ENCODE peak calls at places on chromosome 13, in ten cellular contexts. P, R, B, M, Q, N, Y, F, C and J are unnamed samples.

GRCh38 chr13:68895696-68896095 is 1211.9 kb upstream of the ATXN8OS start:
- DNase-seq in F (no peak), M (no peak), C (no peak), P (no peak), R (no peak), Q (peak), Y (no peak), B (no peak), N (no peak), J (no peak)

GRCh38 chr13:37446503-37446902 is 152.1 kb downstream of the POSTN start:
- DNase-seq in Y (peak), R (no peak), P (no peak), B (peak), F (no peak), C (no peak), Q (peak), N (no peak), M (no peak), J (no peak)

GRCh38 chr13:97116754-97117153 is 105.4 kb upstream of the MBNL2 start:
- DNase-seq in F (no peak), M (no peak), Y (no peak), P (no peak), N (no peak), R (no peak), C (no peak), Q (peak), B (peak), J (no peak)

GRCh38 chr13:99757756-99758464 is 213.7 kb downstream of the ZIC5 start:
- DNase-seq in P (no peak), R (no peak), B (no peak), F (no peak), N (no peak), Q (no peak), M (no peak), Y (no peak), C (no peak), J (no peak)

GRCh38 chr13:104318121-104318520 is 1251.9 kb upstream of the SLC10A2 start:
- DNase-seq in N (no peak), B (peak), M (no peak), C (no peak), Y (no peak), P (no peak), R (no peak), F (no peak), Q (peak), J (no peak)

GRCh38 chr13:43473437-43473836 is 313.3 kb downstream of the ENOX1 start:
- DNase-seq in B (no peak), N (no peak), Y (no peak), F (no peak), Q (no peak), P (no peak), M (no peak), C (peak), R (no peak), J (no peak)

GRCh38 chr13:59906413-59907027 is 257.2 kb downstream of the DIAPH3 start:
- DNase-seq in F (no peak), R (no peak), M (no peak), N (no peak), P (no peak), Q (peak), B (peak), C (peak), Y (no peak), J (no peak)

GRCh38 chr13:39347926-39348901 is 254.8 kb downstream of the LHFPL6 start:
- DNase-seq in M (no peak), Y (no peak), Q (no peak), B (no peak), F (no peak), P (peak), N (peak), R (no peak), C (peak), J (no peak)

GRCh38 chr13:73417012-73417615 is 358.3 kb downstream of the KLF5 start:
- DNase-seq in F (peak), M (no peak), Q (no peak), N (no peak), B (peak), Y (no peak), P (no peak), R (no peak), C (peak), J (no peak)

GRCh38 chr13:32117696-32118095 is 86.1 kb downstream of the FRY start:
- DNase-seq in B (no peak), M (no peak), P (no peak), C (no peak), R (peak), Y (peak), F (no peak), N (no peak), Q (no peak), J (no peak)

GRCh38 chr13:44465318-44465717 is 91.7 kb downstream of the SERP2 start:
- DNase-seq in C (no peak), N (no peak), Q (peak), M (no peak), R (no peak), B (no peak), F (no peak), P (no peak), Y (no peak), J (no peak)

GRCh38 chr13:51811920-51812328 is 8.0 kb upstream of the DHRS12 start:
- DNase-seq in B (no peak), C (no peak), Q (peak), N (no peak), Y (peak), F (no peak), P (no peak), R (no peak), M (no peak), J (no peak)

GRCh38 chr13:111844222-111844671 is 222.7 kb upstream of the SOX1 start:
- DNase-seq in F (no peak), M (no peak), Q (no peak), B (no peak), Y (no peak), C (no peak), N (no peak), R (no peak), P (no peak), J (no peak)

GRCh38 chr13:81568824-81569223 is 1227.9 kb upstream of the SPRY2 start:
- DNase-seq in N (no peak), Y (no peak), M (no peak), F (no peak), Q (no peak), P (no peak), B (no peak), R (no peak), C (no peak), J (no peak)

GRCh38 chr13:48281556-48281955 is 22.0 kb upstream of the RB1 start:
- DNase-seq in Q (no peak), Y (no peak), P (no peak), N (no peak), F (no peak), R (no peak), M (no peak), C (no peak), B (no peak), J (no peak)

GRCh38 chr13:49554387-49554786 is 31.0 kb downstream of the RCBTB1 start:
- DNase-seq in Y (no peak), M (no peak), P (no peak), F (no peak), C (no peak), N (peak), B (no peak), Q (no peak), R (no peak), J (no peak)

GRCh38 chr13:88142653-88143052 is 471.5 kb downstream of the SLITRK5 start:
- DNase-seq in M (no peak), Y (no peak), N (no peak), F (no peak), B (no peak), R (no peak), P (no peak), C (no peak), Q (no peak), J (no peak)

GRCh38 chr13:52921194-52921593 is 72.8 kb upstream of the PCDH8 start:
- DNase-seq in M (no peak), R (no peak), P (no peak), B (no peak), N (no peak), Y (peak), C (no peak), F (no peak), Q (no peak), J (no peak)

GRCh38 chr13:36904219-36904618 is 15.8 kb downstream of the SMAD9 start:
- DNase-seq in F (no peak), Y (no peak), M (no peak), B (no peak), N (no peak), P (no peak), Q (no peak), C (no peak), R (no peak), J (no peak)

GRCh38 chr13:97640236-97640635 is 206.3 kb downstream of the RAP2A start:
- DNase-seq in M (no peak), B (no peak), F (no peak), C (peak), R (no peak), P (no peak), Y (no peak), N (no peak), Q (no peak), J (no peak)

GRCh38 chr13:94063096-94063495 is 416.4 kb downstream of the DCT start:
- DNase-seq in R (no peak), N (no peak), F (no peak), M (no peak), B (no peak), Y (no peak), C (no peak), Q (no peak), P (no peak), J (no peak)

GRCh38 chr13:56314755-56315154 is 826.0 kb upstream of the PRR20A start:
- DNase-seq in P (no peak), N (no peak), M (no peak), C (no peak), B (no peak), Q (peak), F (no peak), Y (no peak), R (no peak), J (no peak)

GRCh38 chr13:27839809-27840467 is 47.7 kb downstream of the GSX1 start:
- DNase-seq in N (no peak), B (peak), P (no peak), Y (no peak), M (no peak), F (peak), R (no peak), C (no peak), Q (peak), J (no peak)

DNA sequence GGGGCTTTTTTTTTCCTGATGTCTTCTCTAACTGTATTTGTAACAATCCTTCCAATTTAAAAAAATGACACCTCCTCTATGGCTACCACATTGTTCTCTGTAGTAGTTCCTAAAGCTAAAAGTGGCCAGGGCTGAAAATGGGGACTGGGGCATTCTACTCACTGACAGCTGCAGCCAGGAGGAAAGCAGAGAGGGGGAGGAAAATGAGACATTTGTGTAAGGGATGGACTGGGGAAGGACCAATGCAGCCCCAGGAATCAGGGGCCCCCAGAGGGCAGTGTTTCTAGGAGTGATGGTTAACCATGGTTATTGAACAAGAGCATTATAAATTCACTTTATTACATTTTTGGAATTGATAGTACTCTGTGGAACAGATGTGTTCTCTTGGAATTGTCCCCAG is 34.3 kb upstream of the C1QTNF9 start:
- DNase-seq in C (peak), Y (no peak), M (no peak), B (no peak), R (no peak), F (no peak), Q (no peak), N (no peak), P (no peak), J (no peak)
- TF ChIP-seq CTCF in C (peak), Y (no peak), M (no peak), B (no peak), R (no peak), F (no peak), Q (no peak), N (no peak), P (no peak), J (no peak)

GRCh38 chr13:41152005-41152404 is 19.4 kb upstream of the KBTBD6 start:
- DNase-seq in Q (no peak), R (no peak), N (no peak), C (no peak), Y (no peak), B (no peak), F (no peak), P (no peak), M (no peak), J (no peak)
- TF ChIP-seq CTCF in Q (no peak), R (no peak), N (no peak), C (no peak), Y (no peak), B (no peak), F (no peak), P (no peak), M (no peak), J (no peak)

GRCh38 chr13:71316964-71317363 is 550.0 kb downstream of the DACH1 start:
- DNase-seq in B (no peak), M (no peak), C (no peak), Q (no peak), F (no peak), P (no peak), N (no peak), Y (no peak), R (no peak), J (no peak)

DNA sequence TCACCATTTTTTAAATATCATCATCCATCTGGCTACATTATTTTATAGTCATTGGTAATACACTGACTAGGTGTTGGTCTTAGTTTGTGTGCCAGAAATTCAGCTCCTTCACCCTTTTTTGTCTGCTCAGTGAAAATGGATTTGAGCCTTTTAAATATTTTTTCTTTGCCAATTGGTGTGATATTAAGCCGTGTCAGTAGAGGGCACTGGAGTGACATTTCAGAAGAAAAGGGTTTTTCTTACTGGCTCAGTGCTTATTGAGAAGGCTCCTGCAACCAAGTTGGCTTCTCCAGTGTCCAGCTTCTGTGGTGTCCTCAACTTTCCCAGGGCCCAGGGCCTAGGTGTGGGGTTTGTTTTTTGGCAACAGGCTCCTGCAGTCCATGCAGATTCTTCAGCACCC is 546.6 kb downstream of the DACH1 start:
- DNase-seq in B (peak), C (peak), N (peak), M (no peak), R (no peak), Q (peak), P (no peak), F (no peak), Y (no peak), J (no peak)
- TF ChIP-seq CTCF in B (peak), C (peak), N (peak), M (peak), R (peak), Q (peak), P (no peak), F (no peak), Y (no peak), J (no peak)

GRCh38 chr13:110705826-110706569 is at the start of gene CARS2:
- DNase-seq in Y (peak), R (peak), M (peak), B (peak), P (peak), Q (peak), C (peak), N (peak), F (peak), J (peak)
- TF ChIP-seq CTCF in Y (no peak), R (no peak), M (peak), B (no peak), P (no peak), Q (peak), C (no peak), N (no peak), F (no peak), J (no peak)

DNA sequence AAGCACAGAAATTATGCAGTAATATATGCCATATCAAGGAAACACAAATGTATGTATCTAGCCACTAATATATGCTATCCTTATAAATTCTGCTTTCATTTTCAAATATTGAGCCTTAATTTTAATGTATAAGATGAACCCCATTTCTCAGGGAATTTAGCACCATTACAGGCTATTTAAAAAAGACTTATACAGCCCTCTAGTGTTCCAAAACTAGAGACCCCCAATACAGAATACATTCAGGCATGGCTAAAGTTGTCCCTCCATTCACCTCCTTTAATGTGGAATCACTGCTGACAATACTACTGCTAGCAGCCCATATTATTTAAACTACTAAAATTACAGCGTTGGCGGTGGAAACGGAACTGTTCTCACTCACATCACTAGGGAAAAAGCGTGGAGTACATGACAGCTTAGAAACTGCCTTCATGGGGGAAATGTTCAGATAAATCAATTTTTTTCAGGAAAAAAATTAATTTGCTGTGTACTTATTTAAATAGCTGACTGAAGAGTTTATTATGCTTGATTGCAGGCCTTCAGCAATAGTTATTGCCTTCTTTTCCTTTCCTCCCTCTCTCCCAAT is 541.0 kb downstream of the PCDH9 start:
- DNase-seq in R (no peak), N (no peak), P (no peak), M (no peak), F (no peak), Y (no peak), Q (no peak), C (peak), B (no peak), J (no peak)
- TF ChIP-seq CTCF in R (no peak), N (no peak), P (no peak), M (peak), F (peak), Y (no peak), Q (no peak), C (peak), B (peak), J (no peak)

GRCh38 chr13:22148187-22148586 is 477.3 kb downstream of the FGF9 start:
- DNase-seq in C (no peak), M (no peak), F (no peak), Q (no peak), N (no peak), R (no peak), P (no peak), B (no peak), Y (no peak), J (no peak)

GRCh38 chr13:22138947-22139346 is 468.1 kb downstream of the FGF9 start:
- DNase-seq in R (no peak), P (no peak), F (no peak), N (no peak), Y (no peak), M (no peak), C (no peak), Q (no peak), B (no peak), J (no peak)

GRCh38 chr13:22141636-22142035 is 470.8 kb downstream of the FGF9 start:
- DNase-seq in P (no peak), N (no peak), R (no peak), C (no peak), Y (no peak), B (no peak), Q (no peak), F (no peak), M (no peak), J (no peak)

GRCh38 chr13:22144806-22145205 is 473.9 kb downstream of the FGF9 start:
- DNase-seq in B (no peak), Q (no peak), Y (no peak), N (no peak), P (no peak), C (no peak), R (no peak), M (no peak), F (no peak), J (no peak)

DNA sequence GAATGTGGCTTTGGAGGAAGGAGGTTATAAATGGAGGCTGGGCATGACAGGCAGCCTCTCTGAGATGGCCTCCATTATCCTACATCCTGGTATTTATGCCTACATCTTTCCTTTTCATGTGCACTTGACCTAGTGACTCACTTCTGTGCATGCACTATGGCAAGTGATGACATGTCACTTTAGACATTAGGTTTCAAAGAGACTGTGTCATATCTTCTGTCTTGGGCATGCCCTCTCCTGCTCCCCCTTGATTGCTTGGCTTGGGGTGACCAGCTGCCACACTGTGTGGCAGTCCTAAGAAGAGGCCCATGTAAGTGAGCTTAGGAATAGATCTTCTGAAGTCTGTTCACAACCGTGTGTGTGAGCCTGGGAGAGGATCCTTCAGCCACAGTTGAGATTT is 472.8 kb downstream of the FGF9 start:
- DNase-seq in Q (peak), F (no peak), M (no peak), P (no peak), R (no peak), Y (no peak), N (no peak), C (no peak), B (no peak), J (no peak)
- TF ChIP-seq CTCF in Q (no peak), F (no peak), M (no peak), P (no peak), R (no peak), Y (no peak), N (no peak), C (no peak), B (no peak), J (no peak)

GRCh38 chr13:102769679-102770078 is 3.9 kb downstream of the TEX30 start:
- DNase-seq in F (no peak), Y (no peak), B (peak), P (no peak), R (no peak), N (no peak), Q (peak), C (no peak), M (no peak), J (no peak)
- TF ChIP-seq CTCF in F (no peak), Y (no peak), B (no peak), P (no peak), R (no peak), N (no peak), Q (no peak), C (no peak), M (no peak), J (no peak)

GRCh38 chr13:70104481-70104880 is 3.1 kb upstream of the ATXN8OS start:
- DNase-seq in F (no peak), P (no peak), N (no peak), C (no peak), Y (no peak), R (no peak), Q (no peak), B (no peak), M (no peak), J (no peak)

GRCh38 chr13:70098669-70099068 is 9.0 kb upstream of the ATXN8OS start:
- DNase-seq in Q (peak), F (no peak), M (no peak), N (no peak), B (peak), C (peak), P (no peak), Y (no peak), R (no peak), J (no peak)
- TF ChIP-seq CTCF in Q (peak), F (no peak), M (peak), N (no peak), B (peak), C (peak), P (no peak), Y (no peak), R (peak), J (no peak)